ENCODE peak calls at places on chromosomes 13 and 19, in five cellular contexts. One of them, this sample, is unnamed.

GRCh38 chr19:16660763-16661479 is at the start of gene TMEM38A:
- DNase-seq in neuronal stem cell: peak; percentile 4
- DNase-seq in IMR-90: no peak
- DNase-seq in mesendoderm: no peak
- DNase-seq in H1: no peak
- DNase-seq in this sample: peak; percentile 22

GRCh38 chr13:93413972-93414717 is 187.5 kb downstream of the GPC6 start:
- DNase-seq in neuronal stem cell: no peak
- DNase-seq in IMR-90: peak; percentile 55
- DNase-seq in mesendoderm: peak; percentile 28
- DNase-seq in H1: no peak
- DNase-seq in this sample: no peak

GRCh38 chr13:45658586-45659235 is 43.2 kb upstream of the ERICH6B start:
- DNase-seq in neuronal stem cell: no peak
- DNase-seq in IMR-90: peak; percentile 62
- DNase-seq in mesendoderm: no peak
- DNase-seq in H1: no peak
- DNase-seq in this sample: no peak

GRCh38 chr19:4229179-4229931 is at the start of gene EBI3:
- DNase-seq in neuronal stem cell: no peak
- DNase-seq in IMR-90: peak; percentile 65
- DNase-seq in mesendoderm: peak; percentile 51
- DNase-seq in H1: no peak
- DNase-seq in this sample: peak; percentile 80

GRCh38 chr13:28355822-28356371 is 139.0 kb downstream of the FLT1 start:
- DNase-seq in neuronal stem cell: no peak
- DNase-seq in IMR-90: peak; percentile 86
- DNase-seq in mesendoderm: peak; percentile 62
- DNase-seq in H1: no peak
- DNase-seq in this sample: peak; percentile 96

GRCh38 chr13:40762849-40763248 is 8.1 kb downstream of the MRPS31 start:
- DNase-seq in neuronal stem cell: no peak
- DNase-seq in IMR-90: peak; percentile 65
- DNase-seq in mesendoderm: no peak
- DNase-seq in H1: no peak
- DNase-seq in this sample: no peak

GRCh38 chr19:33587150-33587549 is 34.6 kb upstream of the CHST8 start:
- DNase-seq in neuronal stem cell: no peak
- DNase-seq in IMR-90: no peak
- DNase-seq in mesendoderm: no peak
- DNase-seq in H1: no peak
- DNase-seq in this sample: no peak

GRCh38 chr19:5929179-5929578 is 15.1 kb downstream of the CAPS start:
- DNase-seq in neuronal stem cell: no peak
- DNase-seq in IMR-90: no peak
- DNase-seq in mesendoderm: no peak
- DNase-seq in H1: no peak
- DNase-seq in this sample: no peak

GRCh38 chr13:24008679-24009078 is 111.4 kb upstream of the C1QTNF9B start:
- DNase-seq in neuronal stem cell: no peak
- DNase-seq in IMR-90: peak; percentile 56
- DNase-seq in mesendoderm: no peak
- DNase-seq in H1: no peak
- DNase-seq in this sample: no peak

GRCh38 chr19:6273701-6274601 is 5.8 kb downstream of the MLLT1 start:
- DNase-seq in neuronal stem cell: no peak
- DNase-seq in IMR-90: peak; percentile 88
- DNase-seq in mesendoderm: no peak
- DNase-seq in H1: no peak
- DNase-seq in this sample: peak; percentile 97

GRCh38 chr19:50311723-50312635 is 17.2 kb downstream of the KCNC3 start:
- DNase-seq in neuronal stem cell: no peak
- DNase-seq in IMR-90: no peak
- DNase-seq in mesendoderm: peak; percentile 78
- DNase-seq in H1: peak; percentile 67
- DNase-seq in this sample: no peak

GRCh38 chr13:98563071-98563470 is 13.8 kb downstream of the STK24 start:
- DNase-seq in neuronal stem cell: no peak
- DNase-seq in IMR-90: no peak
- DNase-seq in mesendoderm: peak; percentile 27
- DNase-seq in H1: no peak
- DNase-seq in this sample: no peak

GRCh38 chr13:61779456-61779855 is 363.8 kb upstream of the PCDH20 start:
- DNase-seq in neuronal stem cell: no peak
- DNase-seq in IMR-90: no peak
- DNase-seq in mesendoderm: peak; percentile 78
- DNase-seq in H1: no peak
- DNase-seq in this sample: no peak

GRCh38 chr13:41631296-41631965 is 174.1 kb downstream of the RGCC start:
- DNase-seq in neuronal stem cell: no peak
- DNase-seq in IMR-90: peak; percentile 88
- DNase-seq in mesendoderm: no peak
- DNase-seq in H1: no peak
- DNase-seq in this sample: peak; percentile 38

GRCh38 chr13:59277106-59277505 is 886.6 kb downstream of the DIAPH3 start:
- DNase-seq in neuronal stem cell: no peak
- DNase-seq in IMR-90: no peak
- DNase-seq in mesendoderm: no peak
- DNase-seq in H1: no peak
- DNase-seq in this sample: no peak

GRCh38 chr19:29622191-29623070 is 16.3 kb downstream of the POP4 start:
- DNase-seq in neuronal stem cell: no peak
- DNase-seq in IMR-90: no peak
- DNase-seq in mesendoderm: peak; percentile 80
- DNase-seq in H1: no peak
- DNase-seq in this sample: peak; percentile 51

GRCh38 chr19:32416749-32417469 is 11.3 kb downstream of the DPY19L3 start:
- DNase-seq in neuronal stem cell: no peak
- DNase-seq in IMR-90: peak; percentile 34
- DNase-seq in mesendoderm: peak; percentile 5
- DNase-seq in H1: no peak
- DNase-seq in this sample: no peak
- H3K4ac ChIP-seq in neuronal stem cell: no peak overlapping the region
- H3K4ac ChIP-seq in IMR-90: no peak overlapping the region
- H3K4ac ChIP-seq in mesendoderm: no peak overlapping the region
- H3K4ac ChIP-seq in H1: no peak overlapping the region
- H3K4ac ChIP-seq in this sample: no peak overlapping the region

DNA sequence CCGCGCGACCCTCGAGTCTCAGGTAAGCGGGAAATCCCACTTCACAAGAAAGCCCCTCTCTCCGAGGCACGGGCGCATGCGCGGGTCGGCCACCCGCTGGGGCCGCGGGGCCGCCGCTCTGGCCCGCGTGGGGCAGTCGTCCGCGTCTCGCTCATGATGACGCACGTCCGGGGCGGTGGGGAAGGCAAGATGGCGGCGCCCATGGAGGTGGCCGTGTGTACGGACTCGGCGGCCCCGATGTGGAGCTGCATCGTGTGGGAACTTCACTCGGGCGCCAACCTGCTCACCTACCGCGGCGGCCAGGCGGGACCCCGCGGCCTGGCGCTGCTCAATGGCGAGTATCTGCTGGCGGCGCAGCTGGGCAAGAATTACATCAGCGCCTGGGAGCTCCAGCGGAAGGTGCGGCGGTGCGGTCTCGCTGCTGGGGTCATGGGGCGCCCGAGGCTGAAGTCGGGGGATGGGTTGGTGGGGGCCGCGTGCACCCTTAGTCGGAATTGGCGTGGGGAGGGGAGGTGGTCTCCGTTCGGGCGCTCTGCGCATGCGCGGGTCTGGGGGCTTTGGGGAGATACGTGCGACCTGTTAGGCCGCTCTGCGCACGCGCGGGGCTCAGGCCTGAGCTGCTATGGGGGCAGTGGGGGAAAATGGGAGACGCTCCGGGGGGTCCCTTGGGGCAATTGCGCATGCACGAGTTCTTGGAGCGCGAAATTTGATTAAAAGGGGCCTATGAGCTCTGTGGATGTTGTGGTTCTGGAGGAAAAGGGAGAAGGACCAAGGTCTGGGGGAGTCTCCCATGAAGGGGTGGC is at the start of gene WDR18:
- DNase-seq in neuronal stem cell: peak; percentile 88
- DNase-seq in IMR-90: peak; percentile 81
- DNase-seq in mesendoderm: peak; percentile 92
- DNase-seq in H1: peak; percentile 76
- DNase-seq in this sample: peak; percentile 88
- H2BK15ac ChIP-seq in neuronal stem cell: peak within 1 kb of the TSS; percentile 97
- H2BK15ac ChIP-seq in IMR-90: peak within 1 kb of the TSS; percentile 79
- H2BK15ac ChIP-seq in mesendoderm: no peak within 1 kb of the TSS
- H2BK15ac ChIP-seq in H1: no peak within 1 kb of the TSS
- H2BK15ac ChIP-seq in this sample: peak within 1 kb of the TSS; percentile 75

GRCh38 chr13:110408286-110408685 is 101.2 kb downstream of the COL4A2 start:
- DNase-seq in neuronal stem cell: no peak
- DNase-seq in IMR-90: no peak
- DNase-seq in mesendoderm: no peak
- DNase-seq in H1: no peak
- DNase-seq in this sample: peak; percentile 33

GRCh38 chr13:110410906-110411305 is 103.8 kb downstream of the COL4A2 start:
- DNase-seq in neuronal stem cell: no peak
- DNase-seq in IMR-90: no peak
- DNase-seq in mesendoderm: no peak
- DNase-seq in H1: no peak
- DNase-seq in this sample: peak; percentile 45

GRCh38 chr13:110410000-110410399 is 102.9 kb downstream of the COL4A2 start:
- DNase-seq in neuronal stem cell: no peak
- DNase-seq in IMR-90: no peak
- DNase-seq in mesendoderm: no peak
- DNase-seq in H1: no peak
- DNase-seq in this sample: peak; percentile 26

GRCh38 chr13:110411316-110412105 is 104.4 kb downstream of the COL4A2 start:
- DNase-seq in neuronal stem cell: no peak
- DNase-seq in IMR-90: no peak
- DNase-seq in mesendoderm: no peak
- DNase-seq in H1: no peak
- DNase-seq in this sample: peak; percentile 71

DNA sequence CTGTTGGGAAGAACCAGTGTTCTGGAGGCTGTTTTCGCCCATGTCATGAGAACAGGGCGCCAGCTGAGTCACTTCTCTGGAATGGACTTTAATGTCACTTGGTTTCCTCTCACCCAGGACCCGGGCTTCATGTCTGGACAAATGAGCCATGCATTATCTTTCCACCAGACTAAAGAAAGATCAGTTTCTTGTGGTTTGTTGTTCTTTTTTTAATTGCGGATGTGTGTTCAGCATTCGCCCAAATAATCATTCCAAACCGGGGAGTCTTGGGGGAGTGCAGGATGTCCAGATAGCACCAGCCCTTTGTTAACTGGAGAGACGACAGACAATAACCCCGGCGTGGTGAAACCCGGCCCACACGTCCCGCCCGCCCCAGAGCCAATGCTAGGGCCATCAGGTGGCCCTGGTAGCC is 102.5 kb downstream of the COL4A2 start:
- DNase-seq in neuronal stem cell: no peak
- DNase-seq in IMR-90: peak; percentile 68
- DNase-seq in mesendoderm: no peak
- DNase-seq in H1: no peak
- DNase-seq in this sample: peak; percentile 93
- H3K79me1 ChIP-seq in neuronal stem cell: peaks cover 10% of the 10 kb centered on the region
- H3K79me1 ChIP-seq in IMR-90: peaks cover 58% of the 10 kb centered on the region
- H3K79me1 ChIP-seq in mesendoderm: peaks cover 1% of the 10 kb centered on the region
- H3K79me1 ChIP-seq in H1: peaks cover 4% of the 10 kb centered on the region
- H3K79me1 ChIP-seq in this sample: peaks cover 19% of the 10 kb centered on the region

GRCh38 chr13:48602296-48603040 is 51.3 kb upstream of the CYSLTR2 start:
- DNase-seq in neuronal stem cell: no peak
- DNase-seq in IMR-90: no peak
- DNase-seq in mesendoderm: no peak
- DNase-seq in H1: no peak
- DNase-seq in this sample: no peak
- H3K4ac ChIP-seq in neuronal stem cell: no peak overlapping the region
- H3K4ac ChIP-seq in IMR-90: no peak overlapping the region
- H3K4ac ChIP-seq in mesendoderm: no peak overlapping the region
- H3K4ac ChIP-seq in H1: peak overlapping the region; percentile 38
- H3K4ac ChIP-seq in this sample: no peak overlapping the region

DNA sequence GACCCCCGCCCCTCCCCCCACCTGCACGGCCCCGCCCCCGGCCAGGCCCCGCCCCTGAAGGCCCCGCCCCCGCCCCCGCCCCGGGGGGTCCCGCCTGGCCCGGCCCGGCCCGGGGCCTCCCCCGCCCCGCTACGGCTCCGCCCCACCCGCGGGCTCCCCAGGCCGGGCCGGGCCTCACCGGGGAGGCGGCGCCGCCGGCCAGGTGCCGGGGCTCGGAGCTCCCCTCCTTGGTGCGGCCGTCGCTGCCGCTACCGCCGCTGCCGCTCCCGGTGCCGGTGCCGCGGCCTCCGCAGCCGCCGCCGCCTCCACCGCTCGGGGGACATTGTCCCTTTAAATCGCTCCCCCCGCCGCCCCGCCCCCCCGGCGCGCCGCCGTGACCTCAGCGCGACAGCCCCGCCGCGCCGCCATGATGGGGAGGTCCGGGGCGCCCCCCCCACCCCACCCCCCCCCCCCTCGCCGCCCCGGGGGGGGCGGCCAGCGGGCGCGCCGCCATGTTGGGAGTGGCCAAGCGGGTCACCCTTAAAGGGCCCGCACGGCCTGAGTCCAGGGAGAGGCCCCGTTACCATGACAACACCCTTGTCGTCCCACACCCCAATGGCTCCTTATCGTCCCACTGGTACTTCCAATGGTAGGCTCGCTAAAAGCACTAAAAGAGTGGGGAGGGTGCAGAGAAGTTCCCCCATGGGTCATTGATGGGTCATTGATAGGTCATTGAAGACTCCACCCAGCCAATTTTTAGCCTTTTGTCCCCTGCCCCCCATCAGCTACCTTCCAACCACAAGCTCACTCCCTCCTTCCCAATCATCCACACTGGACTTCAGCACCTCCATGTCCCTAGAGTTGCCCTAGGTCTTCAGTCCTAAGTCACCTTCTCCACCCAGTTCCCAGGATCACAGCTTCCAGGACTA is at the start of gene WIZ:
- DNase-seq in neuronal stem cell: peak; percentile 62
- DNase-seq in IMR-90: peak; percentile 55
- DNase-seq in mesendoderm: peak; percentile 73
- DNase-seq in H1: no peak
- DNase-seq in this sample: peak; percentile 63
- H2BK15ac ChIP-seq in neuronal stem cell: no peak within 1 kb of the TSS
- H2BK15ac ChIP-seq in IMR-90: peak within 1 kb of the TSS; percentile 74
- H2BK15ac ChIP-seq in mesendoderm: no peak within 1 kb of the TSS
- H2BK15ac ChIP-seq in H1: peak within 1 kb of the TSS; percentile 65
- H2BK15ac ChIP-seq in this sample: peak within 1 kb of the TSS; percentile 89

DNA sequence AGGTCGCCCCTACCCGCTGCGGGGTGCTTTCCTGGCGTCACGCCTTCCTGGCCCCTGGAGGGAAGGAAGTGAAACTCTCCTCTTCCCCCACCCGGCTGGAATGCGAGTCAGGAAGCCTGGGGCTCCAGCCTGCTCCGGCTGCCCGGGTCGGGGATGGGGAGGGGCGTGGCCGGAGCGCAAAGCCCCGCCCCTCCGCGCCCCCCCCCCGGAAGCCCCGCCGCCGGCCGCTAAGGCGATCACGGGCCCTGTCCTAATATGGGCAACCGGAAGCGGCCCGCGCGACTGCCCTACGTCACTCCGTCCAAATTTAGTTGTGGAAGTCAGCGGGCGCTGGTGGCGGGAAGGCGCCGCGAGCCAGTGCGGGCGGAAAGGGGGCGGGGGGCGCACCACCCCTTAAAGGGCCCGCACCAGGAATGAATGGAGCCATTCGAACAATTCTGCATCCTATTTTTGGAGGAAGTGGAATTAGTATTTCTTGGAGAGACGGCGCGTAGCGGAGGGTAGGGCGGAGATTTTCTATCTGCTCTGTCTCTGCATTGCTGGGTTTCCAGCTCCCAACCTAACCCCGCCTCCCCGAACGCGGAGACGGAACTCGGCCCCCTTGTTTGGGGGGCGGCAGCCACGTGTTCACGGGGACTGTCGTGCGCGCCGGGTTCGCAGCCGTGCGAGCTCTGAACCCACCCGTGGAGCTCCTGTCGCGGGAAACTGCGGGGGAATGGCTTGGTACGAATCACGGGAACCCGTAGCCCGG is 1.6 kb downstream of the IER2 start:
- DNase-seq in neuronal stem cell: peak; percentile 97
- DNase-seq in IMR-90: peak; percentile 96
- DNase-seq in mesendoderm: peak; percentile 98
- DNase-seq in H1: no peak
- DNase-seq in this sample: peak; percentile 97
- H3K79me1 ChIP-seq in neuronal stem cell: peaks cover 13% of the 10 kb centered on the region
- H3K79me1 ChIP-seq in IMR-90: peaks cover 2% of the 10 kb centered on the region
- H3K79me1 ChIP-seq in mesendoderm: peaks cover 2% of the 10 kb centered on the region
- H3K79me1 ChIP-seq in H1: peaks cover 8% of the 10 kb centered on the region
- H3K79me1 ChIP-seq in this sample: peaks cover 12% of the 10 kb centered on the region